ENCODE peak calls at places on chromosomes 12 and 14, in six cellular contexts. U, I, Y, R, P and O are unnamed samples.

GRCh38 chr14:22982477-22983245 is at the start of gene AJUBA:
- DNase-seq in P (peak; percentile 85), U (peak; percentile 93), Y (peak; percentile 93), R (peak; percentile 85), I (peak; percentile 92), O (peak; percentile 95)

GRCh38 chr14:75452900-75453816 is 25.3 kb downstream of the JDP2 start:
- DNase-seq in I (peak; percentile 88), R (peak; percentile 82), Y (peak; percentile 75), P (peak; percentile 39), U (peak; percentile 88), O (peak; percentile 96)

GRCh38 chr12:56590237-56590830 is 39.8 kb downstream of the BAZ2A start:
- DNase-seq in I (peak; percentile 50), U (no peak), P (no peak), R (no peak), Y (no peak), O (peak; percentile 31)

GRCh38 chr12:46675736-46676135 is 150.1 kb downstream of the SLC38A4 start:
- DNase-seq in P (no peak), Y (peak; percentile 52), R (no peak), U (peak; percentile 76), I (peak; percentile 71), O (peak; percentile 20)

GRCh38 chr12:27667540-27667939 is 28.7 kb upstream of the REP15 start:
- DNase-seq in Y (peak; percentile 86), I (peak; percentile 65), U (peak; percentile 86), R (no peak), P (no peak), O (peak; percentile 45)

GRCh38 chr12:12240671-12241345 is 26.0 kb downstream of the LRP6 start:
- DNase-seq in P (no peak), U (peak; percentile 58), Y (peak; percentile 46), R (no peak), I (peak; percentile 59), O (no peak)

GRCh38 chr14:63632932-63633514 is 8.6 kb downstream of the WDR89 start:
- DNase-seq in I (peak; percentile 50), P (no peak), U (peak; percentile 41), R (no peak), Y (peak; percentile 23), O (peak; percentile 40)

GRCh38 chr12:46617167-46617566 is 208.6 kb downstream of the SLC38A4 start:
- DNase-seq in I (peak; percentile 72), P (peak; percentile 33), Y (no peak), U (peak; percentile 92), R (no peak), O (peak; percentile 69)

GRCh38 chr12:98354520-98354919 is 160.9 kb upstream of the TMPO start:
- DNase-seq in R (no peak), U (no peak), P (no peak), Y (no peak), I (no peak), O (no peak)

GRCh38 chr12:91616401-91616800 is 433.8 kb upstream of the DCN start:
- DNase-seq in U (no peak), I (no peak), R (no peak), Y (no peak), P (no peak), O (no peak)

GRCh38 chr12:57612711-57613426 is 1.6 kb downstream of the ARHGEF25 start:
- DNase-seq in Y (no peak), U (no peak), R (no peak), I (no peak), P (no peak), O (no peak)

GRCh38 chr12:57091633-57092528 is 3.0 kb downstream of the NAB2 start:
- DNase-seq in P (no peak), R (no peak), U (no peak), I (no peak), Y (no peak), O (no peak)

GRCh38 chr12:89663577-89664357 is 44.9 kb downstream of the ATP2B1 start:
- DNase-seq in I (peak; percentile 13), P (no peak), R (no peak), U (peak; percentile 65), Y (peak; percentile 23), O (peak; percentile 28)

GRCh38 chr14:66117600-66117999 is 368.6 kb upstream of the CCDC196 start:
- DNase-seq in I (peak; percentile 77), P (no peak), R (no peak), U (peak; percentile 77), Y (peak; percentile 67), O (peak; percentile 24)

GRCh38 chr12:39772708-39773665 is 153.4 kb upstream of the ABCD2 start:
- DNase-seq in Y (no peak), R (no peak), U (peak; percentile 5), P (no peak), I (peak; percentile 22), O (no peak)

GRCh38 chr14:61258985-61259384 is 22.2 kb downstream of the TMEM30B start:
- DNase-seq in Y (no peak), R (no peak), P (no peak), U (peak; percentile 50), I (peak; percentile 30), O (peak; percentile 67)

GRCh38 chr14:64196668-64197411 is 97.3 kb downstream of the ESR2 start:
- DNase-seq in Y (peak; percentile 52), P (peak; percentile 12), U (peak; percentile 41), I (peak; percentile 61), R (peak; percentile 11), O (peak; percentile 7)

GRCh38 chr14:99508896-99509629 is 27.9 kb downstream of the CCNK start:
- DNase-seq in P (no peak), I (no peak), U (no peak), R (no peak), Y (no peak), O (no peak)

GRCh38 chr12:20486233-20486632 is 117.9 kb downstream of the PDE3A start:
- DNase-seq in R (no peak), P (no peak), U (no peak), Y (peak; percentile 23), I (no peak), O (peak; percentile 42)

GRCh38 chr12:66103011-66103913 is 27.3 kb downstream of the LLPH start:
- DNase-seq in U (no peak), I (no peak), R (no peak), Y (no peak), P (no peak), O (peak; percentile 43)
- TF ChIP-seq CTCF in U (peak; percentile 14), I (peak; percentile 20), R (peak; percentile 36), Y (peak; percentile 22), P (no peak), O (peak; percentile 62)

GRCh38 chr14:32074887-32075572 is 2.1 kb upstream of the ARHGAP5 start:
- DNase-seq in P (no peak), R (no peak), U (peak; percentile 19), I (peak; percentile 14), Y (no peak), O (no peak)

GRCh38 chr14:32075636-32076277 is 1.3 kb upstream of the ARHGAP5 start:
- DNase-seq in P (peak; percentile 33), U (peak; percentile 26), R (no peak), Y (no peak), I (peak; percentile 20), O (no peak)

GRCh38 chr14:32072701-32073100 is 4.4 kb upstream of the ARHGAP5 start:
- DNase-seq in Y (no peak), P (no peak), R (no peak), I (no peak), U (no peak), O (no peak)

GRCh38 chr14:32076278-32077080 is 625 bp upstream of the ARHGAP5 start:
- DNase-seq in Y (peak; percentile 98), I (peak; percentile 98), R (peak; percentile 90), U (peak; percentile 93), P (peak; percentile 89), O (peak; percentile 90)

DNA sequence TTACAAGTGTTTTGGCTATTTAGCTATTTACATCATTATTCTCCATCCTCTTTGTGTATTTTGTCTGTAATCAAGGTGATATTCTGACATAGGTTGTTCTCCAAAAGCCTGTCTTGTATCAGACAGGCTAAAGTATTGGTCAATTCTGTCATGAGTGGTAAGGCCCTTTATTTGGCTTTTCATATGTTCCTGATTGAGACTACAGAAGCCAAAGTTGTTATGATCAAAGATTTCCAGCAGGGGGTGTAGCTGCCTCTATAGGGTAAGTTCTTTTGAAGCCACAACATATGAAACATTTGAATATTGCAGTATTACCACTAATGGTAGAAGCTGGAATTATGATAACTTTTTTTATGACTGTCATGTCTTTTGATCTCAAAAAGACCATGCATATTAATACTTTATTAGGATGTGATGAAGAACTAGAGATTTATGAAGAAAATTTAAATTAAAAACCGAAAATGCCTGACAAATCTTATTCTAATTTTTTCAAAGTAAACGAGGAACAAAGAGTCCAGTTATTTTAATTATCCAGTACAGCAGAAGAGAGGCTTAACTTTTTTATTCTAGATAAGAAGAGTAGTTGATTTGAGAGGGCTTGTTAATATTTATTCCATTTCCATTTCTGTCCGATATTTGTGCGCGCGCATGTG is 3.4 kb upstream of the ARHGAP5 start:
- DNase-seq in U (peak; percentile 92), P (peak; percentile 79), I (peak; percentile 91), R (peak; percentile 48), Y (peak; percentile 89), O (peak; percentile 75)
- TF ChIP-seq CTCF in U (peak; percentile 77), P (peak; percentile 71), I (peak; percentile 78), R (peak; percentile 85), Y (peak; percentile 65), O (peak; percentile 89)

DNA sequence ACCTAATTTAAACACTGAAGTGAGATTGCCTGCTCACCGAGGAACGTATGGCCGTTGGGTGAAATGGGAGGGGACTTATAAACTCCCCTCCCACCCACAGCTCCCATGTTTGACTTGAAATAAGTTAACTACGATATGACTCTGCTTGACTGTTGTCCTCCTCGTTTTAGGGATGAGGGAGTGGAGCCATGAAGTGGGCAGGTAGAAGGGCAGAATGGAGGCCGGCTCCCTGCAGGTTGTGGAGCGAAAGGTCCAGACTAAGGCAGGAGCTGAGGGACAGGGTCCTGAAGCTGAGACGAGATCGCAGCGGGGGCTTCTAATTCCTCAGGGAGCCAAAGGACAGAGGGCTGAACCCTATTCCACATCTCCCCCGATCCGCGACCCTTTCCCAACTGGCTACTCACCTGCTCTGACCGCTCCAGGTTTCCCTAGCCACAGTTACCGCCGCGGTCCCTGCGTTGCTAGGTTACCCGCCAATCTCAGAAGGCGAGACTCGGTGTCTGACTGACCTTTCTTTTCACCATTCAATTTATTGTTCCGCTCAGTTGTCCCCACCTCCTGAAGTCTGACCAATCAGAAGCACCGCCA is 577 bp upstream of the TPCN1 start:
- DNase-seq in U (no peak), I (no peak), P (no peak), R (no peak), Y (peak; percentile 13), O (no peak)
- TF ChIP-seq CTCF in U (no peak), I (no peak), P (no peak), R (no peak), Y (no peak), O (no peak)

DNA sequence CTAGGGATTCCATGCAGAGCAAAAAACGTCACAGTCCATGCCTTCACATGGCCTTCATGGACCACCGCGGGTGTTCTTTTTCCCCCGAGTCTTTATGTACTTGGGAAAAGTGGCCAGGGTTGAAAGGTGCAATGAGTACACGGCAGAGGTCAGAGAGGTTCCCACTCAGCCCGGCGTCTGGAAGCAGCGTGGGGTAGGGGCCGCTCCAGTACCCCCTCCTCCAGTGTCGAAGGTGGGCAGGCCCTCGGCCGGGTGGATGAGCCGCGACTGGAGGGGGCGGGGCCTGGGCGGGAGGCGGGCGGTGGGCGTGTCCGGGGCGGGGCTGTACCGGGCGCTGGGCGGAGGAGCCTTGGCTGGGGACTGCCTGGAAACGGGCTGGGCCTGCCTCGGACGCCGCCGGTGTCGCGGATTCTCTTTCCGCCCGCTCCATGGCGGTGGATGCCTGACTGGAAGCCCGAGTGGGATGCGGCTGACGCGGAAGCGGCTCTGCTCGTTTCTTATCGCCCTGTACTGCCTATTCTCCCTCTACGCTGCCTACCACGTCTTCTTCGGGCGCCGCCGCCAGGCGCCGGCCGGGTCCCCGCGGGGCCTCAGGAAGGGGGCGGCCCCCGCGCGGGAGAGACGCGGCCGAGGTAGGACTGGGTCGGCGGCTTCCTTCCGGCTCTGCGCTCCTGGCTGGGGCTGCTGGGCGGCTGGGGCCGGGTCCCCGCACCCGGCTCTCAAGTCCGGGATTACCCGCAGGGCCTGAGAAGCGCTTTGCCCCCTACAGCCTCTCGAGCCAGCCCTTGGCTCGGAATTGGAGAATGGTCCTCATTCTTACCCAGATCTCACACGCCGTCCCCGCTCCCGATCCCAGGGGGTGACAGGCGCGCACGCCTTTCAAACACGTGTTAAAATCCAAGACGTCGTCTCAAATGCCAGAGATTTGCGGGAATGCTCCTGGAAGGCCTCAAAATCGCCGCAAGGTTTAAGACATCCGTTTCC is at the start of gene RXYLT1:
- DNase-seq in Y (peak; percentile 81), I (peak; percentile 77), U (peak; percentile 72), P (peak; percentile 76), R (peak; percentile 30), O (peak; percentile 67)
- TF ChIP-seq CTCF in Y (no peak), I (no peak), U (no peak), P (peak; percentile 43), R (no peak), O (peak; percentile 21)